ENCODE peak calls at places on chromosomes 3 and 15, in four cellular contexts. One of them, this sample, is unnamed.

GRCh38 chr3:9742560-9742959 is 7.2 kb upstream of the OGG1 start:
- DNase-seq in left ventricle myocardium inferior: no peak
- DNase-seq in SJSA1: no peak
- DNase-seq in K562: no peak
- DNase-seq in this sample: no peak

GRCh38 chr3:123401836-123402530 is 46.9 kb downstream of the ADCY5 start:
- DNase-seq in SJSA1: no peak
- DNase-seq in left ventricle myocardium inferior: peak; percentile 68
- DNase-seq in K562: no peak
- DNase-seq in this sample: no peak

GRCh38 chr3:157488144-157488543 is 15.1 kb downstream of the VEPH1 start:
- DNase-seq in left ventricle myocardium inferior: no peak
- DNase-seq in SJSA1: no peak
- DNase-seq in K562: no peak
- DNase-seq in this sample: no peak

GRCh38 chr3:56869157-56869889 is 67.6 kb upstream of the ARHGEF3 start:
- DNase-seq in left ventricle myocardium inferior: no peak
- DNase-seq in K562: no peak
- DNase-seq in SJSA1: no peak
- DNase-seq in this sample: no peak

GRCh38 chr3:121834079-121834730 is 655 bp downstream of the IQCB1 start:
- DNase-seq in K562: peak; percentile 7
- DNase-seq in SJSA1: no peak
- DNase-seq in left ventricle myocardium inferior: no peak
- DNase-seq in this sample: no peak

GRCh38 chr3:100254168-100254777 is 6.5 kb upstream of the TBC1D23 start:
- DNase-seq in K562: peak; percentile 14
- DNase-seq in left ventricle myocardium inferior: peak; percentile 29
- DNase-seq in SJSA1: peak; percentile 60
- DNase-seq in this sample: peak; percentile 47

GRCh38 chr3:109175411-109175810 is 38.9 kb downstream of the C3orf85 start:
- DNase-seq in K562: no peak
- DNase-seq in left ventricle myocardium inferior: no peak
- DNase-seq in SJSA1: no peak
- DNase-seq in this sample: no peak

GRCh38 chr3:8503871-8504610 is 2.4 kb downstream of the LMCD1 start:
- DNase-seq in K562: no peak
- DNase-seq in SJSA1: no peak
- DNase-seq in left ventricle myocardium inferior: no peak
- DNase-seq in this sample: no peak

GRCh38 chr3:114155370-114155821 is 23.5 kb downstream of the DRD3 start:
- DNase-seq in left ventricle myocardium inferior: peak; percentile 16
- DNase-seq in K562: peak; percentile 27
- DNase-seq in SJSA1: no peak
- DNase-seq in this sample: no peak

GRCh38 chr3:10376353-10376752 is 55.4 kb upstream of the SEC13 start:
- DNase-seq in SJSA1: no peak
- DNase-seq in K562: no peak
- DNase-seq in left ventricle myocardium inferior: no peak
- DNase-seq in this sample: no peak

GRCh38 chr15:62781081-62781497 is 261.5 kb upstream of the TPM1 start:
- DNase-seq in SJSA1: no peak
- DNase-seq in K562: no peak
- DNase-seq in left ventricle myocardium inferior: no peak
- DNase-seq in this sample: no peak

GRCh38 chr3:172536993-172537419 is 13.8 kb upstream of the TNFSF10 start:
- DNase-seq in K562: no peak
- DNase-seq in SJSA1: no peak
- DNase-seq in left ventricle myocardium inferior: no peak
- DNase-seq in this sample: no peak

GRCh38 chr15:81291916-81292424 is 32.0 kb downstream of the STARD5 start:
- DNase-seq in SJSA1: no peak
- DNase-seq in left ventricle myocardium inferior: no peak
- DNase-seq in K562: no peak
- DNase-seq in this sample: no peak
- H3K27ac ChIP-seq in SJSA1: no peak overlapping the region
- H3K27ac ChIP-seq in left ventricle myocardium inferior: no peak overlapping the region
- H3K27ac ChIP-seq in K562: no peak overlapping the region
- H3K27ac ChIP-seq in this sample: peak overlapping the region; percentile 77

GRCh38 chr3:5195605-5196004 is 8.1 kb downstream of the EDEM1 start:
- DNase-seq in SJSA1: no peak
- DNase-seq in left ventricle myocardium inferior: no peak
- DNase-seq in K562: no peak
- DNase-seq in this sample: peak; percentile 67
- H3K4me3 ChIP-seq in SJSA1: no peak overlapping the region
- H3K4me3 ChIP-seq in left ventricle myocardium inferior: no peak overlapping the region
- H3K4me3 ChIP-seq in K562: no peak overlapping the region
- H3K4me3 ChIP-seq in this sample: no peak overlapping the region

GRCh38 chr3:27319847-27320526 is 49.2 kb downstream of the NEK10 start:
- DNase-seq in SJSA1: no peak
- DNase-seq in left ventricle myocardium inferior: no peak
- DNase-seq in K562: no peak
- DNase-seq in this sample: no peak
- H3K27ac ChIP-seq in SJSA1: no peak overlapping the region
- H3K27ac ChIP-seq in left ventricle myocardium inferior: peak overlapping the region; percentile 61
- H3K27ac ChIP-seq in K562: no peak overlapping the region
- H3K27ac ChIP-seq in this sample: no peak overlapping the region

GRCh38 chr15:90954712-90955671 is at the start of gene RCCD1:
- DNase-seq in left ventricle myocardium inferior: peak; percentile 96
- DNase-seq in K562: peak; percentile 97
- DNase-seq in SJSA1: peak; percentile 97
- DNase-seq in this sample: peak; percentile 98

GRCh38 chr15:90955911-90956310 is 1.2 kb downstream of the RCCD1 start:
- DNase-seq in SJSA1: no peak
- DNase-seq in K562: no peak
- DNase-seq in left ventricle myocardium inferior: no peak
- DNase-seq in this sample: no peak

GRCh38 chr15:90956551-90957104 is 1.9 kb downstream of the RCCD1 start:
- DNase-seq in left ventricle myocardium inferior: peak; percentile 80
- DNase-seq in SJSA1: peak; percentile 77
- DNase-seq in K562: peak; percentile 39
- DNase-seq in this sample: peak; percentile 84

GRCh38 chr15:90952901-90953677 is 1.6 kb upstream of the RCCD1 start:
- DNase-seq in K562: no peak
- DNase-seq in SJSA1: no peak
- DNase-seq in left ventricle myocardium inferior: no peak
- DNase-seq in this sample: no peak

DNA sequence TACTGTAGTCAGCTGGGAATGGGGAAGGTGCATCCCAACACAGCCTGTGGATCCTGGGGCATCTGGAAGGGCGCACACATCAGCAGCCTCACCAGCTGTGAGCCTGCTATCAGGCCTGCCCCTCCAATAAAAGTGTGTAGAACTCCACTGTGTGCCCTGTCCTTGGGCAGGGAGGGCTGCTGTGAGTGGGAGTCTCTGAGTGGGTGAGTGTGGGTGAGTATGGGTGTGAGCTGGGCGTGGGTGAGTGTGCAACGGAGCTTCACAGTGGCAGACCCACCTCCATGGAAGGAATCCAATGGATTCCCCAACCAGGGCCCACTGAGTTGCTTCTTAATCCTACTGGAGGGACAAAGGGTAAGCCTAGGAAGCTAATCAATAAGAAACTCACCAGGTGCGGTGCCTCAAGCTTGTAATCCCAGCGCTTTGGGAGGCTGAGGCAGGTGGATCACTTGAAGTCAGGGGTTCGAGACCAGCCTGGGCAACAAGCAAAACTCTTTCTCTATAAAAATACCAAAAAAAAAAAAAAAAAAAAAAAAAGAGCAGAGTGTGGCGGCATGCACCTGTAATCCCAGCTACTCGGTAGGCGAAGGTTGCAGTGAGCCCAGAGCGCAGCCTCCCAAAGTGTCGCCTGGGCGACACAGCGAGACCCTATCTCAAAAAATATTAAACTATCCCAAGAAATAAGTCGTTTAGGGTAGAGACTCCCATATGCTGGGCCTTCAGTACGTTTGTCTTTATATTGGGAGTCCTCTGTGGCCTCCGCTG is 555 bp upstream of the RCCD1 start:
- DNase-seq in K562: no peak
- DNase-seq in left ventricle myocardium inferior: no peak
- DNase-seq in SJSA1: no peak
- DNase-seq in this sample: no peak
- H3K4me3 ChIP-seq in K562: peak overlapping the region; percentile 50
- H3K4me3 ChIP-seq in left ventricle myocardium inferior: peak overlapping the region; percentile 91
- H3K4me3 ChIP-seq in SJSA1: peak overlapping the region; percentile 56
- H3K4me3 ChIP-seq in this sample: peak overlapping the region; percentile 89

GRCh38 chr3:31926543-31926942 is 54.5 kb downstream of the OSBPL10 start:
- DNase-seq in K562: no peak
- DNase-seq in left ventricle myocardium inferior: no peak
- DNase-seq in SJSA1: no peak
- DNase-seq in this sample: no peak

GRCh38 chr3:31924628-31925270 is 56.3 kb downstream of the OSBPL10 start:
- DNase-seq in K562: no peak
- DNase-seq in SJSA1: no peak
- DNase-seq in left ventricle myocardium inferior: no peak
- DNase-seq in this sample: no peak

GRCh38 chr3:31929826-31930502 is 51.1 kb downstream of the OSBPL10 start:
- DNase-seq in SJSA1: no peak
- DNase-seq in left ventricle myocardium inferior: no peak
- DNase-seq in K562: no peak
- DNase-seq in this sample: no peak

GRCh38 chr3:31925271-31925630 is 55.8 kb downstream of the OSBPL10 start:
- DNase-seq in SJSA1: no peak
- DNase-seq in left ventricle myocardium inferior: no peak
- DNase-seq in K562: no peak
- DNase-seq in this sample: no peak

GRCh38 chr3:31927806-31928205 is 53.3 kb downstream of the OSBPL10 start:
- DNase-seq in K562: no peak
- DNase-seq in SJSA1: no peak
- DNase-seq in left ventricle myocardium inferior: no peak
- DNase-seq in this sample: no peak
- H3K27ac ChIP-seq in K562: no peak overlapping the region
- H3K27ac ChIP-seq in SJSA1: no peak overlapping the region
- H3K27ac ChIP-seq in left ventricle myocardium inferior: no peak overlapping the region
- H3K27ac ChIP-seq in this sample: no peak overlapping the region

GRCh38 chr3:46900007-46900292 is 22.4 kb downstream of the PTH1R start:
- DNase-seq in K562: no peak
- DNase-seq in SJSA1: no peak
- DNase-seq in left ventricle myocardium inferior: peak; percentile 29
- DNase-seq in this sample: peak; percentile 31

GRCh38 chr3:46899151-46900006 is 21.9 kb downstream of the PTH1R start:
- DNase-seq in SJSA1: no peak
- DNase-seq in left ventricle myocardium inferior: peak; percentile 16
- DNase-seq in K562: no peak
- DNase-seq in this sample: peak; percentile 38

GRCh38 chr3:46897829-46898320 is 20.4 kb downstream of the PTH1R start:
- DNase-seq in left ventricle myocardium inferior: peak; percentile 16
- DNase-seq in K562: peak; percentile 47
- DNase-seq in SJSA1: no peak
- DNase-seq in this sample: peak; percentile 41

GRCh38 chr3:46897031-46897430 is 19.5 kb downstream of the PTH1R start:
- DNase-seq in K562: no peak
- DNase-seq in left ventricle myocardium inferior: peak; percentile 2
- DNase-seq in SJSA1: no peak
- DNase-seq in this sample: peak; percentile 24

GRCh38 chr3:46898321-46899150 is 21.0 kb downstream of the PTH1R start:
- DNase-seq in left ventricle myocardium inferior: peak; percentile 15
- DNase-seq in SJSA1: no peak
- DNase-seq in K562: no peak
- DNase-seq in this sample: peak; percentile 46
- H3K4me3 ChIP-seq in left ventricle myocardium inferior: peak overlapping the region; percentile 29
- H3K4me3 ChIP-seq in SJSA1: no peak overlapping the region
- H3K4me3 ChIP-seq in K562: no peak overlapping the region
- H3K4me3 ChIP-seq in this sample: no peak overlapping the region

DNA sequence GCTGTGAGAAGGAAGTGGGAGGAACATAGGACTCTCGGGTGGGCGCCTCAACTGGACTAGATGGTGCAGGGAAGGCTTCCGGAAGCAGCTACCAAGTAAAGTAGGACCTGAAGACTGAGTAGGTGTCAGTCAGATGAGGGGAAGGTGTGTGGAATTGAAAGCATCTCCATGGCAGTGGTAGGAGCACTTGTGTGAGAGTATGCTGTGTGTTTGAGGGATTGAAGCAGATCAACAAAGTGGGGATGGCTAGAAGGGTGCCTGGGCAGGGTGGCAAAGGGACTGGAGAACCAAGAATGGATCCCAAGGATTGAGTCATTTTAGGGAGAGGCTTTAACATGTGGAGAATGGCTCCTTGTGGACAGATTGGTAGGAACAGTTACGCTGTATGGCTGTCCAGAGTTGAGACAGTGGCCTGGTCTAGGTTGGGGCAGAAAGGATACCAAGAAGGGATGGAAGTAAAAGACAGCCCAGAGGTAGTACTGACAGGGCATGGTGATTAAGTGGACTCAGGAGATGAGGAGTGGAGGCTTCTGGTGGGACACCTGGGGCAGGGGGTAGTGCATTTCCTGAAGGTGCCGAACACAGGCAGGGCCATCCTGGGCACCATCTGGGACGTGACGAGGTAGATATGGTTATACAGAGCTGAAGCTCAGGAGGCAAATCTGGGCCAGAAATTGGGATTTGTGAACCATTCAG is 1.5 kb downstream of the UQCC5 start:
- DNase-seq in left ventricle myocardium inferior: no peak
- DNase-seq in SJSA1: no peak
- DNase-seq in K562: no peak
- DNase-seq in this sample: no peak
- H3K27ac ChIP-seq in left ventricle myocardium inferior: peak overlapping the region; percentile 97
- H3K27ac ChIP-seq in SJSA1: no peak overlapping the region
- H3K27ac ChIP-seq in K562: peak overlapping the region; percentile 91
- H3K27ac ChIP-seq in this sample: peak overlapping the region; percentile 89

This sample was measured in lower lobe of right lung.